ENCODE peak calls at places on chromosomes 6 and 20, in nine cellular contexts. D is DMS153, M is RWPE1, Y is endothelial cell of umbilical vein, R is AG10803, W is fibroblast of the aortic adventitia, K is kidney tubule cell, C is fibroblast of mammary gland, S is heart right ventricle. E is an unnamed sample.

GRCh38 chr6:28789553-28790083 is 134.2 kb downstream of the TRIM27 start:
- DNase-seq in C (peak; percentile 75), M (peak; percentile 42), W (peak; percentile 74), K (peak; percentile 82), S (no peak), Y (peak; percentile 49), R (peak; percentile 60), D (peak; percentile 36), E (no peak)

GRCh38 chr6:3746119-3746691 is 5.3 kb downstream of the PXDC1 start:
- DNase-seq in R (no peak), S (no peak), K (no peak), W (no peak), C (no peak), Y (no peak), D (no peak), M (no peak), E (no peak)

GRCh38 chr6:36885461-36886401 is at the start of gene C6orf89:
- DNase-seq in C (peak; percentile 97), Y (peak; percentile 96), M (peak; percentile 91), K (peak; percentile 98), D (peak; percentile 90), R (peak; percentile 97), W (peak; percentile 98), S (peak; percentile 96), E (peak; percentile 75)

GRCh38 chr20:52060794-52061714 is 130.5 kb downstream of the ZFP64 start:
- DNase-seq in S (no peak), K (peak; percentile 44), D (no peak), C (peak; percentile 22), Y (peak; percentile 82), R (peak; percentile 43), W (peak; percentile 25), M (peak; percentile 33), E (no peak)

GRCh38 chr6:149463781-149464180 is 21.0 kb downstream of the ZC3H12D start:
- DNase-seq in S (no peak), D (no peak), M (no peak), K (peak; percentile 25), Y (no peak), C (no peak), R (no peak), W (no peak), E (no peak)

GRCh38 chr20:19890358-19891117 is 126.6 kb upstream of the NAA20 start:
- DNase-seq in C (no peak), S (no peak), M (no peak), Y (no peak), W (no peak), D (peak; percentile 71), R (no peak), K (peak; percentile 76), E (no peak)

GRCh38 chr6:37544530-37544929 is 44.8 kb upstream of the CCDC167 start:
- DNase-seq in K (no peak), M (no peak), W (no peak), D (no peak), Y (no peak), C (no peak), R (no peak), S (no peak), E (no peak)

GRCh38 chr6:96499781-96500180 is 21.8 kb upstream of the UFL1 start:
- DNase-seq in S (no peak), R (no peak), M (no peak), K (no peak), D (no peak), Y (no peak), W (no peak), C (no peak), E (no peak)

GRCh38 chr6:34536251-34536958 is 19.7 kb downstream of the SPDEF start:
- DNase-seq in K (no peak), S (no peak), C (no peak), R (no peak), W (no peak), D (peak; percentile 23), M (no peak), Y (no peak), E (no peak)

GRCh38 chr20:14919473-14920157 is 582.2 kb upstream of the FLRT3 start:
- DNase-seq in D (peak; percentile 74), Y (peak; percentile 52), W (no peak), R (peak; percentile 32), K (peak; percentile 67), C (peak; percentile 39), S (no peak), M (peak; percentile 76), E (peak; percentile 28)

GRCh38 chr20:35515949-35516645 is 13.4 kb downstream of the C20orf173 start:
- DNase-seq in S (no peak), M (peak; percentile 93), W (peak; percentile 79), R (peak; percentile 72), K (peak; percentile 95), C (peak; percentile 84), D (no peak), Y (no peak), E (peak; percentile 35)

GRCh38 chr6:28683945-28684538 is 158.4 kb downstream of the GPX5 start:
- DNase-seq in Y (peak; percentile 55), W (peak; percentile 56), K (peak; percentile 63), S (no peak), C (peak; percentile 63), R (peak; percentile 51), M (peak; percentile 24), D (peak; percentile 34), E (no peak)

GRCh38 chr6:81246200-81246599 is 506.3 kb downstream of the TENT5A start:
- DNase-seq in S (no peak), D (no peak), K (no peak), W (no peak), R (no peak), M (no peak), C (no peak), Y (no peak), E (no peak)

GRCh38 chr6:46059608-46060007 is 43.9 kb upstream of the CLIC5 start:
- DNase-seq in R (no peak), K (no peak), Y (no peak), D (no peak), S (no peak), W (no peak), M (no peak), C (no peak), E (no peak)

GRCh38 chr20:37907330-37907676 is 4.4 kb downstream of the VSTM2L start:
- DNase-seq in K (no peak), M (no peak), W (no peak), C (no peak), R (no peak), S (no peak), D (no peak), Y (no peak), E (no peak)

GRCh38 chr20:10629946-10630345 is 43.9 kb downstream of the JAG1 start:
- DNase-seq in R (no peak), S (no peak), W (no peak), K (no peak), M (no peak), Y (no peak), D (no peak), C (no peak), E (no peak)

GRCh38 chr6:140636237-140636636 is 1261.8 kb upstream of the CITED2 start:
- DNase-seq in Y (no peak), C (no peak), R (no peak), K (no peak), S (no peak), W (no peak), D (peak; percentile 41), M (no peak), E (no peak)

GRCh38 chr6:160299559-160299958 is 40.9 kb upstream of the SLC22A2 start:
- DNase-seq in M (no peak), S (no peak), R (no peak), K (no peak), D (no peak), Y (no peak), W (no peak), C (no peak), E (no peak)

GRCh38 chr6:157849288-157850017 is 26.4 kb downstream of the SNX9 start:
- DNase-seq in K (peak; percentile 27), D (no peak), S (no peak), R (no peak), Y (no peak), C (no peak), W (no peak), M (no peak), E (no peak)

GRCh38 chr6:126117251-126117650 is 130.9 kb downstream of the TRMT11 start:
- DNase-seq in D (no peak), C (no peak), Y (no peak), S (no peak), W (no peak), K (no peak), R (peak; percentile 11), M (no peak), E (no peak)

GRCh38 chr6:32196682-32197616 is 4.5 kb upstream of the GPSM3 start:
- DNase-seq in D (no peak), Y (peak; percentile 53), S (peak; percentile 49), W (peak; percentile 12), K (no peak), R (no peak), M (no peak), C (no peak), E (no peak)

GRCh38 chr20:3464166-3464565 is 6.7 kb upstream of the ATRN start:
- DNase-seq in R (no peak), K (no peak), W (no peak), Y (no peak), S (no peak), M (no peak), D (no peak), C (no peak), E (no peak)

GRCh38 chr6:46381579-46381978 is 109.7 kb downstream of the RCAN2 start:
- DNase-seq in M (no peak), Y (no peak), W (no peak), C (no peak), S (no peak), K (no peak), D (no peak), R (no peak), E (no peak)

GRCh38 chr20:19867940-19868371 is 109.9 kb downstream of the RIN2 start:
- DNase-seq in C (no peak), K (no peak), W (no peak), M (no peak), D (no peak), S (no peak), R (peak; percentile 58), Y (no peak), E (peak; percentile 66)

GRCh38 chr6:116431964-116432595 is 29.1 kb upstream of the CALHM6 start:
- DNase-seq in K (no peak), M (no peak), D (no peak), Y (no peak), R (no peak), W (no peak), S (no peak), C (no peak), E (no peak)

GRCh38 chr20:50194831-50195523 is 4.3 kb downstream of the CEBPB start:
- DNase-seq in R (no peak), M (no peak), C (peak; percentile 74), Y (no peak), W (peak; percentile 49), D (no peak), S (no peak), K (no peak), E (no peak)

GRCh38 chr6:45421700-45422540 is 44.2 kb upstream of the SUPT3H start:
- DNase-seq in Y (peak; percentile 48), C (peak; percentile 89), M (no peak), D (no peak), K (peak; percentile 77), S (peak; percentile 57), R (peak; percentile 76), W (peak; percentile 68), E (no peak)

GRCh38 chr6:34486106-34486740 is 20.3 kb downstream of the PACSIN1 start:
- DNase-seq in C (no peak), K (no peak), R (no peak), M (no peak), Y (no peak), W (no peak), D (no peak), S (no peak), E (no peak)

GRCh38 chr20:18537651-18538050 is 29.6 kb upstream of the SMIM26 start:
- DNase-seq in R (peak; percentile 6), C (peak; percentile 77), W (no peak), M (peak; percentile 45), Y (no peak), S (no peak), D (no peak), K (peak; percentile 46), E (no peak)

GRCh38 chr20:14334306-14334930 is 3.0 kb downstream of the FLRT3 start:
- DNase-seq in W (peak; percentile 71), C (peak; percentile 60), S (no peak), M (peak; percentile 51), K (peak; percentile 78), Y (peak; percentile 33), R (peak; percentile 48), D (peak; percentile 47), E (no peak)

GRCh38 chr6:80182291-80182690 is 75.8 kb downstream of the BCKDHB start:
- DNase-seq in W (peak; percentile 49), C (peak; percentile 64), R (peak; percentile 30), Y (peak; percentile 75), D (no peak), K (peak; percentile 48), S (no peak), M (peak; percentile 72), E (no peak)

E was measured in BJ.